ENCODE peak calls at places on chromosomes 16 and 17, in four cellular contexts. W is stimulated activated CD4-positive, alpha-beta T cell treated with anti-CD3 and anti-CD28 coated beads, Interleukin-12 subunit alpha, Interleukin-12 subunit beta, amount 100 ng/mL, for 4 hours; Z is colonic mucosa; J is mesendoderm. B is an unnamed sample.

GRCh38 chr17:74222399-74222798 is 9.0 kb downstream of the TTYH2 start:
- DNase-seq in J (no peak), Z (no peak), W (no peak), B (no peak)

GRCh38 chr17:1455291-1455747 is 713 bp downstream of the CRK start:
- DNase-seq in Z (peak; percentile 68), W (peak; percentile 21), J (peak; percentile 86), B (peak; percentile 11)

GRCh38 chr16:89081556-89081955 is 12.1 kb upstream of the ACSF3 start:
- DNase-seq in W (no peak), J (no peak), Z (no peak), B (no peak)

GRCh38 chr16:4693956-4694663 is 748 bp downstream of the NUDT16L1 start:
- DNase-seq in J (peak; percentile 58), W (peak; percentile 45), Z (peak; percentile 60), B (peak; percentile 40)

GRCh38 chr16:65684230-65684629 is 562.4 kb upstream of the CDH11 start:
- DNase-seq in W (no peak), J (no peak), Z (no peak), B (no peak)

GRCh38 chr17:58120195-58120822 is 27.9 kb upstream of the OR4D1 start:
- DNase-seq in Z (peak; percentile 44), W (peak; percentile 25), J (peak; percentile 80), B (no peak)

GRCh38 chr16:87635541-87636049 is 33.3 kb downstream of the JPH3 start:
- DNase-seq in W (peak; percentile 72), Z (peak; percentile 68), J (peak; percentile 46), B (peak; percentile 49)

GRCh38 chr17:44971776-44972483 is 3.8 kb upstream of the C1QL1 start:
- DNase-seq in Z (no peak), J (peak; percentile 52), W (peak; percentile 35), B (no peak)

GRCh38 chr17:78689029-78689428 is 93.0 kb downstream of the CYTH1 start:
- DNase-seq in W (no peak), Z (no peak), J (no peak), B (no peak)

GRCh38 chr17:75442168-75443103 is 14.0 kb upstream of the TMEM94 start:
- DNase-seq in J (no peak), Z (no peak), W (no peak), B (no peak)

GRCh38 chr16:77868478-77868877 is 80.1 kb downstream of the VAT1L start:
- DNase-seq in Z (no peak), W (no peak), J (no peak), B (no peak)

GRCh38 chr17:67221062-67221998 is 23.7 kb downstream of the HELZ start:
- DNase-seq in J (peak; percentile 53), Z (no peak), W (no peak), B (no peak)

GRCh38 chr16:56203052-56203451 is 11.8 kb downstream of the GNAO1 start:
- DNase-seq in J (peak; percentile 84), W (peak; percentile 34), Z (no peak), B (peak; percentile 43)

GRCh38 chr17:17836818-17837379 is at the start of gene SREBF1:
- DNase-seq in J (peak; percentile 74), W (peak; percentile 59), Z (peak; percentile 79), B (peak; percentile 39)

GRCh38 chr16:23052908-23053580 is 96.2 kb downstream of the USP31 start:
- DNase-seq in W (no peak), Z (no peak), J (no peak), B (no peak)

GRCh38 chr17:75059369-75060345 is 12.6 kb downstream of the KCTD2 start:
- DNase-seq in J (peak; percentile 55), Z (no peak), W (no peak), B (no peak)

GRCh38 chr16:57579361-57579665 is 36.9 kb downstream of the ADGRG5 start:
- DNase-seq in W (no peak), J (no peak), Z (no peak), B (no peak)

GRCh38 chr17:4313482-4314114 is 49.8 kb upstream of the ANKFY1 start:
- DNase-seq in W (no peak), J (no peak), Z (no peak), B (no peak)

GRCh38 chr16:3842994-3843393 is 37.5 kb downstream of the CREBBP start:
- DNase-seq in W (no peak), Z (no peak), J (no peak), B (no peak)

GRCh38 chr17:5587431-5588032 is 3.2 kb upstream of the NLRP1 start:
- DNase-seq in W (no peak), J (peak; percentile 85), Z (peak; percentile 45), B (peak; percentile 22)

GRCh38 chr17:6470751-6471521 is 26.7 kb downstream of the PIMREG start:
- DNase-seq in Z (no peak), J (no peak), W (no peak), B (no peak)

GRCh38 chr17:66941249-66941648 is 23.3 kb upstream of the CACNG4 start:
- DNase-seq in Z (no peak), W (no peak), J (no peak), B (no peak)

GRCh38 chr17:5049314-5049819 is 14.1 kb upstream of the SLC52A1 start:
- DNase-seq in Z (no peak), W (peak; percentile 18), J (no peak), B (peak; percentile 67)

GRCh38 chr16:3029499-3030127 is 5.8 kb downstream of the THOC6 start:
- DNase-seq in J (no peak), Z (no peak), W (no peak), B (no peak)